ENCODE peak calls at places on chromosomes 12 and 14, in nine cellular contexts. U is mucosa of descending colon, K is foreskin fibroblast, C is GM12865, P is AG04450, Y is epithelial cell of esophagus, G is cardiac muscle cell, L is breast epithelium, X is testis. Q is an unnamed sample.
A peak's percentile ranks its signal among the peaks of the same experiment; 100 is the strongest.

GRCh38 chr12:77725611-77726010 is 105.1 kb upstream of the NAV3 start:
- DNase-seq in U (no peak), K (peak; percentile 17), C (no peak), P (peak; percentile 32), Y (no peak), G (peak; percentile 69), L (no peak), X (no peak), Q (peak; percentile 53)

GRCh38 chr12:27817761-27818160 is 37.7 kb upstream of the MANSC4 start:
- DNase-seq in U (no peak), K (no peak), C (no peak), P (no peak), Y (no peak), G (no peak), L (no peak), X (no peak), Q (no peak)

GRCh38 chr14:51676549-51676948 is 24.8 kb downstream of the FRMD6 start:
- DNase-seq in U (no peak), K (no peak), C (no peak), P (no peak), Y (peak; percentile 53), G (peak; percentile 57), L (no peak), X (no peak), Q (peak; percentile 82)

GRCh38 chr12:69161835-69162234 is 77.5 kb upstream of the CPSF6 start:
- DNase-seq in U (no peak), K (no peak), C (peak; percentile 90), P (no peak), Y (no peak), G (peak; percentile 16), L (no peak), X (no peak), Q (no peak)

GRCh38 chr12:52362118-52362726 is 5.1 kb downstream of the KRT85 start:
- DNase-seq in U (no peak), K (no peak), C (peak; percentile 9), P (no peak), Y (no peak), G (no peak), L (no peak), X (no peak), Q (no peak)

GRCh38 chr12:128817115-128818015 is 6.4 kb downstream of the SLC15A4 start:
- DNase-seq in U (no peak), K (no peak), C (peak; percentile 90), P (no peak), Y (peak; percentile 43), G (peak; percentile 23), L (peak; percentile 53), X (peak; percentile 71), Q (peak; percentile 74)

GRCh38 chr14:69979882-69980281 is 100.7 kb downstream of the SMOC1 start:
- DNase-seq in U (no peak), K (no peak), C (no peak), P (no peak), Y (no peak), G (no peak), L (no peak), X (no peak), Q (no peak)

GRCh38 chr14:82655770-82656169 is 1122.1 kb upstream of the SEL1L start:
- DNase-seq in U (no peak), K (no peak), C (no peak), P (no peak), Y (peak; percentile 68), G (no peak), L (no peak), X (no peak), Q (no peak)

GRCh38 chr12:125071456-125071855 is 6.2 kb downstream of the AACS start:
- DNase-seq in U (no peak), K (no peak), C (no peak), P (no peak), Y (no peak), G (no peak), L (no peak), X (no peak), Q (no peak)

GRCh38 chr12:80192087-80192486 is 92.8 kb downstream of the OTOGL start:
- DNase-seq in U (no peak), K (no peak), C (peak; percentile 26), P (no peak), Y (no peak), G (no peak), L (no peak), X (no peak), Q (no peak)

GRCh38 chr12:122537021-122537420 is 10.0 kb downstream of the KNTC1 start:
- DNase-seq in U (no peak), K (no peak), C (no peak), P (no peak), Y (no peak), G (no peak), L (no peak), X (no peak), Q (no peak)

GRCh38 chr14:95048771-95049312 is 108.5 kb downstream of the DICER1 start:
- DNase-seq in U (no peak), K (no peak), C (no peak), P (no peak), Y (no peak), G (no peak), L (no peak), X (peak; percentile 6), Q (no peak)

GRCh38 chr12:54220092-54220557 is 31.3 kb upstream of the SMUG1 start:
- DNase-seq in U (peak; percentile 65), K (no peak), C (peak; percentile 78), P (peak; percentile 53), Y (peak; percentile 76), G (peak; percentile 79), L (peak; percentile 40), X (peak; percentile 87), Q (peak; percentile 84)

GRCh38 chr12:48350249-48351021 is at the start of gene ZNF641:
- DNase-seq in U (peak; percentile 92), K (peak; percentile 59), C (peak; percentile 85), P (peak; percentile 2), Y (peak; percentile 84), G (peak; percentile 89), L (peak; percentile 53), X (peak; percentile 82), Q (peak; percentile 58)

GRCh38 chr12:8589679-8590078 is 23.0 kb downstream of the AICDA start:
- DNase-seq in U (no peak), K (no peak), C (no peak), P (no peak), Y (no peak), G (no peak), L (no peak), X (no peak), Q (no peak)

GRCh38 chr12:63382930-63383329 is 231.9 kb upstream of the AVPR1A start:
- DNase-seq in U (no peak), K (no peak), C (no peak), P (no peak), Y (no peak), G (no peak), L (no peak), X (no peak), Q (no peak)

GRCh38 chr14:101173698-101174521 is 270.4 kb upstream of the RTL1 start:
- DNase-seq in U (no peak), K (no peak), C (no peak), P (no peak), Y (no peak), G (no peak), L (no peak), X (no peak), Q (no peak)

GRCh38 chr12:96056646-96057455 is 21.5 kb upstream of the LTA4H start:
- DNase-seq in U (no peak), K (no peak), C (no peak), P (no peak), Y (no peak), G (no peak), L (no peak), X (no peak), Q (no peak)

GRCh38 chr12:40692617-40693502 is 621 bp downstream of the CNTN1 start:
- DNase-seq in U (peak; percentile 23), K (no peak), C (no peak), P (no peak), Y (peak; percentile 70), G (no peak), L (peak; percentile 28), X (peak; percentile 50), Q (no peak)

GRCh38 chr12:76586764-76587395 is 27.3 kb upstream of the OSBPL8 start:
- DNase-seq in U (no peak), K (no peak), C (peak; percentile 53), P (peak; percentile 18), Y (peak; percentile 67), G (peak; percentile 72), L (no peak), X (peak; percentile 44), Q (peak; percentile 76)

GRCh38 chr12:50637870-50638481 is 125.9 kb upstream of the ATF1 start:
- DNase-seq in U (no peak), K (no peak), C (peak; percentile 61), P (no peak), Y (peak; percentile 58), G (peak; percentile 67), L (no peak), X (no peak), Q (peak; percentile 74)

DNA sequence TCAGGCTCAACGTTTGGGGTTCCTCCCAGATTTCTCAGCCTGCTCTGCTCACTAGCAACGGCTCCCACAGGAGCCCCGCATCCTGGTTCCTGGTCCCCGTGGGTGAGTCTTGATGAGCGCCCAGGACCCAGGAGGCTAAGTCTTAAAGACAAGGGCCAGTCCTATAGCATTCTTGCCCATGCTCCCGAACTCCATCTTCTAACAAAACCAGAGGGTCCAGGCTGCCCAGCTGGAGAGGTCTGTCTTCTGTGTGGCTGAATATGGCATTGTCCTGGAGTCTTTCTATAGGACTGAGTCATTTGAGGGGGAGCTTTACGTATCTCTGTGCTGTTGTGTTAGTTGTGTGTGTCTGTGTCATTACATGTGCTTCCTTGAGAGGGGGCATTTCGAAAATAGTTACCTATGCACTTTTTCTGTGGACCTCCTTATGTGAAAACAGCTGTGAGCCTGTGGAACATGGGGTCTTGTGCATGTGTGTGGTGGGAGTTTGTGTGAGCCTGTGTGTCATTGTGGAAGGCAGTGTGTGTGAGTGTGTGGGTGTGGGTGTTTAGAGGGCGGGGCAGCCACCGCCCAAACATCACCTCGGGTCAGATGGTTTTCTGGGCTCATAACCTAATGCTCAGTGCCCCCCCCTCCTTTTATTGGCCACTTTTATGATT is 9.1 kb upstream of the TBX5 start:
- DNase-seq in U (no peak), K (no peak), C (no peak), P (no peak), Y (no peak), G (no peak), L (no peak), X (no peak), Q (no peak)
- H3K4me3 ChIP-seq in U (no peak overlapping the region), K (peak overlapping the region; percentile 91), C (no peak overlapping the region), P (no peak overlapping the region), Y (no peak overlapping the region), G (no peak overlapping the region), L (no peak overlapping the region), X (no peak overlapping the region), Q (no peak overlapping the region)

GRCh38 chr14:98835051-98835824 is 436.8 kb downstream of the BCL11B start:
- DNase-seq in U (no peak), K (no peak), C (no peak), P (no peak), Y (no peak), G (no peak), L (no peak), X (no peak), Q (no peak)
- TF ChIP-seq CTCF in U (no peak), K (no peak), C (no peak), P (no peak), Y (no peak), G (no peak), L (no peak), X (no peak), Q (no peak)

GRCh38 chr14:68844210-68844545 is 51.3 kb upstream of the ZFP36L1 start:
- DNase-seq in U (no peak), K (no peak), C (no peak), P (no peak), Y (no peak), G (no peak), L (no peak), X (no peak), Q (no peak)
- H3K4me3 ChIP-seq in U (no peak overlapping the region), K (no peak overlapping the region), C (no peak overlapping the region), P (no peak overlapping the region), Y (no peak overlapping the region), G (no peak overlapping the region), L (no peak overlapping the region), X (peak overlapping the region; percentile 37), Q (no peak overlapping the region)

GRCh38 chr14:74400328-74400727 is 25.7 kb downstream of the SYNDIG1L start:
- DNase-seq in U (no peak), K (peak; percentile 19), C (no peak), P (no peak), Y (no peak), G (peak; percentile 25), L (no peak), X (no peak), Q (peak; percentile 16)
- TF ChIP-seq CTCF in U (no peak), K (peak; percentile 20), C (no peak), P (peak; percentile 28), Y (no peak), G (peak; percentile 21), L (no peak), X (no peak), Q (peak; percentile 22)

Q was measured in cardiac fibroblast.